ENCODE peak calls at places on chromosome 6, in four cellular contexts. One of them, this sample, is unnamed.

GRCh38 chr6:89750338-89750737 is 69.3 kb downstream of the MDN1 start:
- DNase-seq in CD4-positive, alpha-beta T cell: no peak
- DNase-seq in fibroblast of villous mesenchyme: no peak
- DNase-seq in endothelial cell: no peak
- DNase-seq in this sample: no peak

GRCh38 chr6:72580281-72580940 is 41.5 kb upstream of the KCNQ5 start:
- DNase-seq in CD4-positive, alpha-beta T cell: no peak
- DNase-seq in fibroblast of villous mesenchyme: peak; percentile 77
- DNase-seq in endothelial cell: peak; percentile 10
- DNase-seq in this sample: peak; percentile 42

GRCh38 chr6:47258724-47259347 is 50.9 kb downstream of the TNFRSF21 start:
- DNase-seq in CD4-positive, alpha-beta T cell: no peak
- DNase-seq in fibroblast of villous mesenchyme: no peak
- DNase-seq in endothelial cell: no peak
- DNase-seq in this sample: no peak

GRCh38 chr6:169640347-169640972 is 61.4 kb downstream of the WDR27 start:
- DNase-seq in CD4-positive, alpha-beta T cell: no peak
- DNase-seq in fibroblast of villous mesenchyme: peak; percentile 53
- DNase-seq in endothelial cell: no peak
- DNase-seq in this sample: no peak

GRCh38 chr6:26232950-26233607 is 131.9 kb upstream of the BTN3A2 start:
- DNase-seq in CD4-positive, alpha-beta T cell: peak; percentile 28
- DNase-seq in fibroblast of villous mesenchyme: peak; percentile 64
- DNase-seq in endothelial cell: no peak
- DNase-seq in this sample: no peak

GRCh38 chr6:14567842-14568241 is 450.3 kb downstream of the CD83 start:
- DNase-seq in CD4-positive, alpha-beta T cell: no peak
- DNase-seq in fibroblast of villous mesenchyme: no peak
- DNase-seq in endothelial cell: no peak
- DNase-seq in this sample: no peak

GRCh38 chr6:93454533-93454932 is 35.2 kb upstream of the EPHA7 start:
- DNase-seq in CD4-positive, alpha-beta T cell: no peak
- DNase-seq in fibroblast of villous mesenchyme: no peak
- DNase-seq in endothelial cell: no peak
- DNase-seq in this sample: no peak

GRCh38 chr6:34810936-34811632 is 19.2 kb downstream of the BLTP3A start:
- DNase-seq in CD4-positive, alpha-beta T cell: no peak
- DNase-seq in fibroblast of villous mesenchyme: no peak
- DNase-seq in endothelial cell: no peak
- DNase-seq in this sample: no peak

GRCh38 chr6:109060585-109060984 is 34.1 kb downstream of the SESN1 start:
- DNase-seq in CD4-positive, alpha-beta T cell: no peak
- DNase-seq in fibroblast of villous mesenchyme: no peak
- DNase-seq in endothelial cell: no peak
- DNase-seq in this sample: no peak

GRCh38 chr6:33958208-33958862 is 154.5 kb upstream of the MLN start:
- DNase-seq in CD4-positive, alpha-beta T cell: no peak
- DNase-seq in fibroblast of villous mesenchyme: peak; percentile 4
- DNase-seq in endothelial cell: peak; percentile 35
- DNase-seq in this sample: peak; percentile 98

This sample was measured in NCI-H2171 treated with DMSO at 0.1 percent for 48 hours.